ENCODE peak calls at places on chromosome 14, in eight cellular contexts. Q, V, S, I, J, P, B and H are unnamed samples.

GRCh38 chr14:26281280-26281998 is 316.4 kb downstream of the NOVA1 start:
- DNase-seq in S (no peak), V (no peak), J (no peak), Q (no peak), I (peak; percentile 81), B (no peak), P (no peak), H (no peak)

GRCh38 chr14:22598896-22599244 is 770 bp downstream of the ABHD4 start:
- DNase-seq in B (peak; percentile 53), Q (peak; percentile 46), P (no peak), S (no peak), J (no peak), I (peak; percentile 69), V (no peak), H (no peak)

GRCh38 chr14:73295198-73295796 is 58.0 kb downstream of the PAPLN start:
- DNase-seq in J (no peak), V (no peak), B (peak; percentile 76), P (no peak), I (peak; percentile 20), S (no peak), Q (no peak), H (no peak)

GRCh38 chr14:101820283-101820798 is 58.8 kb downstream of the PPP2R5C start:
- DNase-seq in S (no peak), P (no peak), B (no peak), V (peak; percentile 69), Q (no peak), I (no peak), J (no peak), H (no peak)

GRCh38 chr14:31994391-31995033 is 82.6 kb upstream of the ARHGAP5 start:
- DNase-seq in I (peak; percentile 82), B (no peak), P (no peak), J (no peak), S (no peak), V (no peak), Q (no peak), H (no peak)

GRCh38 chr14:51246032-51246431 is 6.0 kb downstream of the TMX1 start:
- DNase-seq in Q (no peak), P (no peak), B (no peak), S (no peak), I (no peak), V (no peak), J (no peak), H (no peak)

GRCh38 chr14:28303248-28303647 is 463.3 kb upstream of the FOXG1 start:
- DNase-seq in Q (no peak), S (no peak), I (peak; percentile 61), J (no peak), B (no peak), P (no peak), V (no peak), H (no peak)

GRCh38 chr14:99838555-99839193 is 45.5 kb downstream of the EML1 start:
- DNase-seq in P (no peak), I (peak; percentile 57), J (peak; percentile 2), S (peak; percentile 59), B (no peak), Q (peak; percentile 49), V (no peak), H (peak; percentile 37)

GRCh38 chr14:35257809-35258208 is 34.4 kb upstream of the PSMA6 start:
- DNase-seq in Q (no peak), I (peak; percentile 43), B (no peak), V (no peak), P (no peak), J (no peak), S (no peak), H (no peak)

GRCh38 chr14:63421226-63421625 is 102.5 kb upstream of the GPHB5 start:
- DNase-seq in B (no peak), I (no peak), P (no peak), J (no peak), Q (no peak), V (no peak), S (no peak), H (no peak)

GRCh38 chr14:44662250-44662891 is 155.3 kb upstream of the FSCB start:
- DNase-seq in P (no peak), V (no peak), I (no peak), S (no peak), B (no peak), J (no peak), Q (no peak), H (no peak)

GRCh38 chr14:23643533-23644194 is 7.5 kb downstream of the DHRS2 start:
- DNase-seq in P (no peak), V (no peak), J (no peak), S (no peak), Q (no peak), I (no peak), B (no peak), H (no peak)
- H3K27ac ChIP-seq in P (no peak overlapping the region), V (no peak overlapping the region), J (no peak overlapping the region), S (no peak overlapping the region), Q (no peak overlapping the region), I (no peak overlapping the region), B (no peak overlapping the region), H (no peak overlapping the region)

GRCh38 chr14:95462491-95462890 is 54.0 kb downstream of the SYNE3 start:
- DNase-seq in I (no peak), P (no peak), B (peak; percentile 76), Q (no peak), J (no peak), S (peak; percentile 25), V (peak; percentile 55), H (no peak)
- H3K27ac ChIP-seq in I (no peak overlapping the region), P (peak overlapping the region; percentile 91), B (peak overlapping the region; percentile 98), Q (no peak overlapping the region), J (no peak overlapping the region), S (no peak overlapping the region), V (peak overlapping the region; percentile 56), H (no peak overlapping the region)

DNA sequence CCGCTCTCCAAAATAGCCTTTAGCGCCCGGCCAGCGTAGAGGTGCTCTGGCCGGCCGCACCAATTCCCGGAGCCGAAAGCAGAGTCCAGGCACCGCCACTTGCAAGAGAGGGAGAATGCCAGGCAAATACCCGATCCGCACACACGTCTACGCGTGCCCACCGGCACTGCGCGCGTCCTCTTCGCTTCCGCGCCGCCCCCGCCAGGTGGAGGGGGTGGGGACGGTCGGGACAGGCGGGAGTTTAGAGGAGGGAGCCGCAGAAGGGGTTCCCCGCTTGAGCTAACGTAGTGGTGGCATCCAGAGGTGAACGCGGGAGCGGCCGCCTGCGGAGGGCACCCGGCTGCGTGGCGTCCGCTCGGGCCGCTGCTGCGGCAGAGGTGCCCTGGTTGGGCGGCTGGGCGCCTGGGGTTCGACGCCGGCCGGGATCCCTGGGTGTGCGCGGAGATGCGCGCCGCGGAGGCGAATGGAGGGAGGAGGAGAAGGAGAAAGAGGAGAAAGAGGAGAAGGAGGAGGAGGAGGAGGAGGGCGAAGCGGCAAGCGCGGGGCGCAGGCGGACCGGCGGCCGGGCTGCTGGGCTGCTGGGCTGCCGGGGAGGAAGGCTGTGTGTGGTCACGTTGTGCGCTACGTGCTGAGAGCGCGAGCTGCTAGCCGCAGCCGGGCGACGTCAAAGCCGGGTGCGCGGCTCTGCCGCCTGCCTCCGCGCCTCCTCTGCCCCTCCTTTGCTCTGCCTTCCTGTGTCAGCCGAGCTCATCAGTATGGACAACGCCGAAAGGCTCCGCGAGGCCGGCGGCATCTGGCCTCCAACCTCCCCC is at the start of gene MDGA2:
- DNase-seq in B (no peak), S (peak; percentile 82), I (peak; percentile 49), Q (no peak), V (no peak), P (peak; percentile 30), J (no peak), H (peak; percentile 65)
- H3K27ac ChIP-seq in B (no peak within 1 kb of the TSS), S (no peak within 1 kb of the TSS), I (no peak within 1 kb of the TSS), Q (no peak within 1 kb of the TSS), V (no peak within 1 kb of the TSS), P (peak within 1 kb of the TSS; percentile 32), J (no peak within 1 kb of the TSS), H (peak within 1 kb of the TSS; percentile 24)

GRCh38 chr14:65069874-65070709 is 32.2 kb downstream of the MAX start:
- DNase-seq in Q (peak; percentile 33), J (no peak), S (no peak), B (no peak), V (no peak), P (no peak), I (no peak), H (no peak)

GRCh38 chr14:65071544-65071943 is 30.8 kb downstream of the MAX start:
- DNase-seq in Q (no peak), J (no peak), S (no peak), V (no peak), I (no peak), P (no peak), B (no peak), H (no peak)

GRCh38 chr14:65070710-65071033 is 31.6 kb downstream of the MAX start:
- DNase-seq in S (no peak), Q (no peak), I (no peak), P (no peak), B (no peak), J (no peak), V (no peak), H (no peak)

GRCh38 chr14:65062096-65063075 is 39.9 kb downstream of the MAX start:
- DNase-seq in I (peak; percentile 27), P (no peak), S (no peak), J (no peak), V (no peak), Q (no peak), B (no peak), H (no peak)

DNA sequence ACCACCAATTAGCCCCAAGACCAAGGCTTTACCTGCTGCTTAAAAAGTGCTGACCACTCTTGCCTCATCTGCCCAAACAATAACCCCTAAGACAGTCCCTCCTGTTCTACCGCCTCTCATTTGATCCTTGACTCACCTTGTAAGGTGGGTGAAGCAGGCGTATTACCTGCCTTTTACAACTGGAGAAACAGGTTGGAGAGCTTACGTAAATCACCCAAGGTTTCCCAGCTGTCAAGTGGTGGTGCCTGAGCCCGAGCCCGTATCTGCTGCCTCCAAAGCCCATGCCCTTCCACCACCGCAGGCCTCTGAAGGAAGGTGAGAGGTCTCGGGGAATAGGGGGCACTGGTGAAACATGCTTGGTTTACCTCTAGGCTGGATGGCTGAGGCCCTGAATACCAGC is 36.6 kb downstream of the MAX start:
- DNase-seq in J (no peak), Q (no peak), V (no peak), B (no peak), S (no peak), I (no peak), P (no peak), H (no peak)
- H3K27ac ChIP-seq in J (no peak overlapping the region), Q (no peak overlapping the region), V (no peak overlapping the region), B (no peak overlapping the region), S (no peak overlapping the region), I (no peak overlapping the region), P (no peak overlapping the region), H (no peak overlapping the region)

DNA sequence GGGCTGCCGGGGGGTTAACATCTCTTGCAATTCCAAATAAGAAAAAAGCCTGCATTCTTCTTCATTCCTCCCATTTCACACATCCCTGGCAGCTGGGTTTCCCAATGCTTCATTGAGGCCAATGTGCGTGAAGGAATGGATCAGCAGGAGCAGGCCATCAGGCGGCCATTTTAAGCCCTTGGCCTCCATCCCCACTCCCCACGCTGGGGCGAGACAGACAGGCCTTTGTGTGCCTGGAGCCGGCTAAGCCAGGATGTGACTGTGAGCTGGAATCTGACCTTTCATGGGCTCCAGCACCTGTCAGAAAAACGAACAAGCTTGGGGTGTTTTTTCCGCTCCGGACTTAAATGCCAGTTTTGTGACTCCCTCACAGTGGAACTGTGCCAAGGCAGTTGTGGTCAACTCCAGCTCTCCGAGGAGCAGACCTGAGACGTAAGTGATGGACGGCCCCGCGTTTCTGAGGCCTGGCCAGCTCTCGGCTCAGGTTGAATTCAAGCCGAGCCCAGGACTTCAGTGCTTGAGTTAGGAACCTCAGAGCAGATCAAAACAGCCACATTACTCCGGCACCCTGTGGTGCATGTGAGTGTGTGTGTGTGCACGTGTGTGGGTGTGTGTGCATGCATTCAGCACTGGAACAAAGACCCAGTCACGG is 133.1 kb downstream of the TMEM30B start:
- DNase-seq in J (no peak), P (peak; percentile 24), Q (peak; percentile 48), S (no peak), B (no peak), V (no peak), I (peak; percentile 100), H (peak; percentile 100)
- H3K27ac ChIP-seq in J (no peak overlapping the region), P (peak overlapping the region; percentile 47), Q (no peak overlapping the region), S (no peak overlapping the region), B (no peak overlapping the region), V (no peak overlapping the region), I (peak overlapping the region; percentile 88), H (peak overlapping the region; percentile 100)

GRCh38 chr14:68704736-68705720 is 87.8 kb downstream of the ZFP36L1 start:
- DNase-seq in Q (no peak), V (no peak), S (no peak), I (peak; percentile 74), P (peak; percentile 23), J (no peak), B (no peak), H (no peak)
- H3K27ac ChIP-seq in Q (no peak overlapping the region), V (no peak overlapping the region), S (no peak overlapping the region), I (no peak overlapping the region), P (no peak overlapping the region), J (no peak overlapping the region), B (no peak overlapping the region), H (no peak overlapping the region)